ENCODE peak calls at places on chromosomes 5 and 9, in eight cellular contexts. One of them, this sample, is unnamed. For H3K27me3, the result is how much of the 10 kb centered on the place peaks cover.

GRCh38 chr5:776862-777711 is 7.4 kb downstream of the ZDHHC11B start:
- DNase-seq in dorsolateral prefrontal cortex: no peak
- DNase-seq in K562: peak
- DNase-seq in tibial artery: no peak
- DNase-seq in stomach: no peak
- DNase-seq in Peyer's patch: no peak
- DNase-seq in brain microvascular endothelial cell: no peak
- DNase-seq in right cardiac atrium: peak
- DNase-seq in this sample: no peak

GRCh38 chr9:78521680-78522079 is 224.8 kb downstream of the PSAT1 start:
- DNase-seq in dorsolateral prefrontal cortex: no peak
- DNase-seq in K562: no peak
- DNase-seq in tibial artery: no peak
- DNase-seq in stomach: no peak
- DNase-seq in Peyer's patch: no peak
- DNase-seq in brain microvascular endothelial cell: no peak
- DNase-seq in right cardiac atrium: no peak
- DNase-seq in this sample: no peak

GRCh38 chr9:129597355-129598088 is 23.4 kb downstream of the C9orf50 start:
- DNase-seq in dorsolateral prefrontal cortex: no peak
- DNase-seq in K562: no peak
- DNase-seq in tibial artery: no peak
- DNase-seq in stomach: peak
- DNase-seq in Peyer's patch: no peak
- DNase-seq in brain microvascular endothelial cell: no peak
- DNase-seq in right cardiac atrium: peak
- DNase-seq in this sample: peak

GRCh38 chr9:82147798-82148440 is 159.3 kb downstream of the SPATA31D1 start:
- DNase-seq in dorsolateral prefrontal cortex: no peak
- DNase-seq in K562: no peak
- DNase-seq in tibial artery: no peak
- DNase-seq in stomach: no peak
- DNase-seq in Peyer's patch: no peak
- DNase-seq in brain microvascular endothelial cell: no peak
- DNase-seq in right cardiac atrium: no peak
- DNase-seq in this sample: no peak

GRCh38 chr9:130732131-130732530 is 38.6 kb downstream of the EXOSC2 start:
- DNase-seq in dorsolateral prefrontal cortex: no peak
- DNase-seq in K562: peak
- DNase-seq in tibial artery: no peak
- DNase-seq in stomach: no peak
- DNase-seq in Peyer's patch: no peak
- DNase-seq in brain microvascular endothelial cell: no peak
- DNase-seq in right cardiac atrium: no peak
- DNase-seq in this sample: no peak

GRCh38 chr5:14743601-14744295 is 79.2 kb downstream of the OTULIN start:
- DNase-seq in dorsolateral prefrontal cortex: no peak
- DNase-seq in K562: no peak
- DNase-seq in tibial artery: no peak
- DNase-seq in stomach: no peak
- DNase-seq in Peyer's patch: no peak
- DNase-seq in brain microvascular endothelial cell: peak
- DNase-seq in right cardiac atrium: no peak
- DNase-seq in this sample: no peak

GRCh38 chr9:306907-307306 is 92.2 kb downstream of the DOCK8 start:
- DNase-seq in dorsolateral prefrontal cortex: no peak
- DNase-seq in K562: no peak
- DNase-seq in tibial artery: no peak
- DNase-seq in stomach: peak
- DNase-seq in Peyer's patch: no peak
- DNase-seq in brain microvascular endothelial cell: no peak
- DNase-seq in right cardiac atrium: no peak
- DNase-seq in this sample: no peak

GRCh38 chr9:129894106-129894823 is 59.0 kb downstream of the USP20 start:
- DNase-seq in dorsolateral prefrontal cortex: no peak
- DNase-seq in K562: no peak
- DNase-seq in tibial artery: no peak
- DNase-seq in stomach: no peak
- DNase-seq in Peyer's patch: no peak
- DNase-seq in brain microvascular endothelial cell: no peak
- DNase-seq in right cardiac atrium: no peak
- DNase-seq in this sample: no peak

GRCh38 chr9:94971378-94972131 is 245.1 kb downstream of the AOPEP start:
- DNase-seq in dorsolateral prefrontal cortex: no peak
- DNase-seq in K562: no peak
- DNase-seq in tibial artery: no peak
- DNase-seq in stomach: no peak
- DNase-seq in Peyer's patch: no peak
- DNase-seq in brain microvascular endothelial cell: no peak
- DNase-seq in right cardiac atrium: no peak
- DNase-seq in this sample: no peak

GRCh38 chr5:96876292-96876850 is at the start of gene ERAP2:
- DNase-seq in dorsolateral prefrontal cortex: no peak
- DNase-seq in K562: peak
- DNase-seq in tibial artery: no peak
- DNase-seq in stomach: no peak
- DNase-seq in Peyer's patch: no peak
- DNase-seq in brain microvascular endothelial cell: peak
- DNase-seq in right cardiac atrium: no peak
- DNase-seq in this sample: no peak

GRCh38 chr5:54547711-54548250 is 30.2 kb downstream of the SNX18 start:
- DNase-seq in dorsolateral prefrontal cortex: no peak
- DNase-seq in K562: no peak
- DNase-seq in tibial artery: peak
- DNase-seq in stomach: no peak
- DNase-seq in Peyer's patch: no peak
- DNase-seq in brain microvascular endothelial cell: peak
- DNase-seq in right cardiac atrium: peak
- DNase-seq in this sample: no peak

GRCh38 chr5:150544606-150545219 is 36.8 kb downstream of the NDST1 start:
- DNase-seq in dorsolateral prefrontal cortex: peak
- DNase-seq in K562: peak
- DNase-seq in tibial artery: peak
- DNase-seq in stomach: peak
- DNase-seq in Peyer's patch: peak
- DNase-seq in brain microvascular endothelial cell: peak
- DNase-seq in right cardiac atrium: peak
- DNase-seq in this sample: peak

GRCh38 chr5:126631920-126632319 is 31.2 kb downstream of the PHAX start:
- DNase-seq in dorsolateral prefrontal cortex: no peak
- DNase-seq in K562: no peak
- DNase-seq in tibial artery: no peak
- DNase-seq in stomach: no peak
- DNase-seq in Peyer's patch: no peak
- DNase-seq in brain microvascular endothelial cell: no peak
- DNase-seq in right cardiac atrium: no peak
- DNase-seq in this sample: no peak

GRCh38 chr5:90916947-90917800 is 358.6 kb downstream of the ADGRV1 start:
- DNase-seq in dorsolateral prefrontal cortex: no peak
- DNase-seq in K562: no peak
- DNase-seq in tibial artery: no peak
- DNase-seq in stomach: no peak
- DNase-seq in Peyer's patch: no peak
- DNase-seq in brain microvascular endothelial cell: no peak
- DNase-seq in right cardiac atrium: no peak
- DNase-seq in this sample: no peak

GRCh38 chr9:114001794-114002261 is 76.3 kb downstream of the AMBP start:
- DNase-seq in dorsolateral prefrontal cortex: no peak
- DNase-seq in K562: no peak
- DNase-seq in tibial artery: no peak
- DNase-seq in stomach: peak
- DNase-seq in Peyer's patch: no peak
- DNase-seq in brain microvascular endothelial cell: no peak
- DNase-seq in right cardiac atrium: no peak
- DNase-seq in this sample: no peak

GRCh38 chr9:121992571-121993212 is 100.4 kb downstream of the TTLL11 start:
- DNase-seq in dorsolateral prefrontal cortex: no peak
- DNase-seq in K562: peak
- DNase-seq in tibial artery: peak
- DNase-seq in stomach: peak
- DNase-seq in Peyer's patch: peak
- DNase-seq in brain microvascular endothelial cell: peak
- DNase-seq in right cardiac atrium: peak
- DNase-seq in this sample: peak

DNA sequence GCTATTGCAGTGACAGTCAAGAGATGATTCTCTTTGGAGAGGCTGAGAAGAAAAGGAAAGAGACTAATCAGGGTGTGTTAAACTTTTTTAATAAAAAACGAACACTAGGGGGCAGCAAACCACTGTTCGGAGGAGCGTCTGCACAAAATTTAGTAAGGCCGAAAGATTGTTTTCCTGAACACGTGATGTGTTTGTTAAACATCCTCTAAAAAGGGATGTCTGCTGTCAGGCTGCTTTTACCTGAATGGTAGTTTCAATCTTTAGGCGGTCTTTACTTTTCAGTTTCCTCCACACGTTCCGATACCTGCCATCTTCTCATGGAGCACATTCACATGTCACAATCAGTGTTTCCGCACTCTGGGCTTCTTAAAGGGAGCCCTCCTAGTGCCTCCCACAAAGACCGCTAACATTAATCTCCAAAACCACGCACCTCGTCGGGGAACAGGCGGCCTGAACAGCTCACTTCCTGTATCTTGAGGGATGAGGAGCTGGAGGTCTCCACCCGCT is 125.2 kb downstream of the GPBP1 start:
- DNase-seq in dorsolateral prefrontal cortex: no peak
- DNase-seq in K562: peak
- DNase-seq in tibial artery: no peak
- DNase-seq in stomach: no peak
- DNase-seq in Peyer's patch: peak
- DNase-seq in brain microvascular endothelial cell: peak
- DNase-seq in right cardiac atrium: no peak
- DNase-seq in this sample: no peak
- H3K4me3 ChIP-seq in dorsolateral prefrontal cortex: peak
- H3K4me3 ChIP-seq in K562: no peak
- H3K4me3 ChIP-seq in tibial artery: no peak
- H3K4me3 ChIP-seq in stomach: peak
- H3K4me3 ChIP-seq in Peyer's patch: no peak
- H3K4me3 ChIP-seq in brain microvascular endothelial cell: no peak
- H3K4me3 ChIP-seq in right cardiac atrium: no peak
- H3K4me3 ChIP-seq in this sample: peak

GRCh38 chr9:93948456-93949072 is 6.6 kb downstream of the BARX1 start:
- DNase-seq in dorsolateral prefrontal cortex: no peak
- DNase-seq in K562: no peak
- DNase-seq in tibial artery: no peak
- DNase-seq in stomach: no peak
- DNase-seq in Peyer's patch: no peak
- DNase-seq in brain microvascular endothelial cell: no peak
- DNase-seq in right cardiac atrium: no peak
- DNase-seq in this sample: no peak
- H3K27me3 ChIP-seq in dorsolateral prefrontal cortex: half or more
- H3K27me3 ChIP-seq in K562: half or more
- H3K27me3 ChIP-seq in tibial artery: half or more
- H3K27me3 ChIP-seq in stomach: half or more
- H3K27me3 ChIP-seq in Peyer's patch: under half
- H3K27me3 ChIP-seq in brain microvascular endothelial cell: half or more
- H3K27me3 ChIP-seq in right cardiac atrium: under half
- H3K27me3 ChIP-seq in this sample: half or more

GRCh38 chr9:124259273-124260078 is 1.7 kb downstream of the NEK6 start:
- DNase-seq in dorsolateral prefrontal cortex: no peak
- DNase-seq in K562: no peak
- DNase-seq in tibial artery: peak
- DNase-seq in stomach: peak
- DNase-seq in Peyer's patch: no peak
- DNase-seq in brain microvascular endothelial cell: peak
- DNase-seq in right cardiac atrium: peak
- DNase-seq in this sample: peak

GRCh38 chr9:124256517-124257069 is 1.2 kb upstream of the NEK6 start:
- DNase-seq in dorsolateral prefrontal cortex: no peak
- DNase-seq in K562: no peak
- DNase-seq in tibial artery: no peak
- DNase-seq in stomach: no peak
- DNase-seq in Peyer's patch: no peak
- DNase-seq in brain microvascular endothelial cell: peak
- DNase-seq in right cardiac atrium: peak
- DNase-seq in this sample: peak

GRCh38 chr9:124258765-124259272 is 1.1 kb downstream of the NEK6 start:
- DNase-seq in dorsolateral prefrontal cortex: no peak
- DNase-seq in K562: no peak
- DNase-seq in tibial artery: no peak
- DNase-seq in stomach: no peak
- DNase-seq in Peyer's patch: no peak
- DNase-seq in brain microvascular endothelial cell: no peak
- DNase-seq in right cardiac atrium: no peak
- DNase-seq in this sample: no peak

GRCh38 chr9:124257070-124257864 is 482 bp upstream of the NEK6 start:
- DNase-seq in dorsolateral prefrontal cortex: no peak
- DNase-seq in K562: no peak
- DNase-seq in tibial artery: no peak
- DNase-seq in stomach: no peak
- DNase-seq in Peyer's patch: no peak
- DNase-seq in brain microvascular endothelial cell: no peak
- DNase-seq in right cardiac atrium: peak
- DNase-seq in this sample: peak

DNA sequence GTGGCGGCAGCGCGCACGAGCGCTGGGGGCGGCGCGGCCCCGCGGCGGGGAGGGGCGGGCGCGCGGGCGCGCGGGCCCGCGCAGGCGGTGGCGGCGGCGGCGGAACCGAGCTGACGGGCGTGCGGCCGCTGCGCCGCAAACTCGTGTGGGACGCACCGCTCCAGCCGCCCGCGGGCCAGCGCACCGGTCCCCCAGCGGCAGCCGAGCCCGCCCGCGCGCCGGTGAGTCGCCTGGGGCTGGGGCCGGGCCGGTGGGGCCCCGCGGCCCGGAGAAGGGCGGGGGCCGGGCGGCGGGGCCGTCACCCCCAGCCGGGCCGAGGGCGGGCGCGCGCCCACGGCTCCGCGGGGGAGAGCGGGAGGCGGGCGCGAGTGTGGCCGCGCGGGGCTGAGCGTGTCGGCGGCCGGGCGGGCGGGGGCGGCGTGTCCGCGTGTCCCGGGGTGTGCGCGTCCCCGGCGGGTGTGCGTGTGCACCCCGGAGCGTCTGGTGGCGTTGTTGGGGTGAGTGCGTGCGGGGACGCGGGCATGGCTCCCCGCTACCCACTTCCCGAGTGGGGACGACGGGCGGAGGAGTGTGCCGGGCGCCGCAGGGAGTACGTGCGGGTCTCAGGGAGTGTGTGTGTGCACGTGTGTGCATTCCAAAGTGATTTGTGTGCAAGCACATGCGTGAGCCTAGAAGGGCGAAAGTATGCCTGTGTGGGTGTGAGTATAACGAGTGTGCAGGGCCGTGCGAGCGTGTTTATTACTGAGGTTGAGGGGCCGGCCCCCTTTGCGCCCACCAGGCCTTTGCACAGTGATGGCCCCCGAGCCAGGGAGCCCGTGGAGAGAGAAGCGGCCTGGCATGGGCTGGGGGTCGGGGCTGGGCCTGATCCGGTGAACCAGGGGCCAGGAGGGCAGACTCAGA is at the start of gene NEK6:
- DNase-seq in dorsolateral prefrontal cortex: no peak
- DNase-seq in K562: peak
- DNase-seq in tibial artery: peak
- DNase-seq in stomach: peak
- DNase-seq in Peyer's patch: no peak
- DNase-seq in brain microvascular endothelial cell: no peak
- DNase-seq in right cardiac atrium: peak
- DNase-seq in this sample: peak
- H3K4me3 ChIP-seq in dorsolateral prefrontal cortex: peak
- H3K4me3 ChIP-seq in K562: peak
- H3K4me3 ChIP-seq in tibial artery: peak
- H3K4me3 ChIP-seq in stomach: peak
- H3K4me3 ChIP-seq in Peyer's patch: peak
- H3K4me3 ChIP-seq in brain microvascular endothelial cell: peak
- H3K4me3 ChIP-seq in right cardiac atrium: peak
- H3K4me3 ChIP-seq in this sample: peak

GRCh38 chr5:171307843-171308452 is 1.1 kb upstream of the TLX3 start:
- DNase-seq in dorsolateral prefrontal cortex: no peak
- DNase-seq in K562: no peak
- DNase-seq in tibial artery: no peak
- DNase-seq in stomach: no peak
- DNase-seq in Peyer's patch: no peak
- DNase-seq in brain microvascular endothelial cell: no peak
- DNase-seq in right cardiac atrium: no peak
- DNase-seq in this sample: no peak
- H3K27me3 ChIP-seq in dorsolateral prefrontal cortex: half or more
- H3K27me3 ChIP-seq in K562: under half
- H3K27me3 ChIP-seq in tibial artery: half or more
- H3K27me3 ChIP-seq in stomach: half or more
- H3K27me3 ChIP-seq in Peyer's patch: under half
- H3K27me3 ChIP-seq in brain microvascular endothelial cell: half or more
- H3K27me3 ChIP-seq in right cardiac atrium: under half
- H3K27me3 ChIP-seq in this sample: half or more